ENCODE peak calls at places on chromosomes 16 and 17, in four cellular contexts. One of them, this sample, is unnamed.

GRCh38 chr16:22969567-22969966 is 155.6 kb downstream of the HS3ST2 start:
- DNase-seq in HepG2: no peak
- DNase-seq in transverse colon: no peak
- DNase-seq in prostate gland: no peak
- DNase-seq in this sample: no peak

GRCh38 chr16:2054543-2055245 is 6.9 kb downstream of the TSC2 start:
- DNase-seq in HepG2: no peak
- DNase-seq in transverse colon: peak
- DNase-seq in prostate gland: no peak
- DNase-seq in this sample: peak

GRCh38 chr17:45276031-45276430 is 14.1 kb upstream of the SPATA32 start:
- DNase-seq in HepG2: no peak
- DNase-seq in transverse colon: no peak
- DNase-seq in prostate gland: no peak
- DNase-seq in this sample: no peak

GRCh38 chr17:15263206-15263579 is 1.9 kb downstream of the PMP22 start:
- DNase-seq in HepG2: no peak
- DNase-seq in transverse colon: peak
- DNase-seq in prostate gland: peak
- DNase-seq in this sample: peak

GRCh38 chr17:4881761-4882555 is 17.4 kb upstream of the C17orf107 start:
- DNase-seq in HepG2: peak
- DNase-seq in transverse colon: peak
- DNase-seq in prostate gland: peak
- DNase-seq in this sample: no peak

GRCh38 chr17:45231481-45232116 is 9.9 kb downstream of the FMNL1 start:
- DNase-seq in HepG2: peak
- DNase-seq in transverse colon: peak
- DNase-seq in prostate gland: no peak
- DNase-seq in this sample: peak

GRCh38 chr17:9767432-9767991 is 23.9 kb downstream of the DHRS7C start:
- DNase-seq in HepG2: no peak
- DNase-seq in transverse colon: no peak
- DNase-seq in prostate gland: no peak
- DNase-seq in this sample: no peak

GRCh38 chr17:27294689-27295630 is 1.0 kb downstream of the WSB1 start:
- DNase-seq in HepG2: peak
- DNase-seq in transverse colon: peak
- DNase-seq in prostate gland: peak
- DNase-seq in this sample: no peak

GRCh38 chr17:46770818-46771600 is 47.5 kb downstream of the WNT3 start:
- DNase-seq in HepG2: peak
- DNase-seq in transverse colon: peak
- DNase-seq in prostate gland: no peak
- DNase-seq in this sample: peak

GRCh38 chr17:1229891-1230571 is 40.2 kb upstream of the BHLHA9 start:
- DNase-seq in HepG2: no peak
- DNase-seq in transverse colon: peak
- DNase-seq in prostate gland: no peak
- DNase-seq in this sample: no peak

GRCh38 chr17:1231456-1231855 is 38.8 kb upstream of the BHLHA9 start:
- DNase-seq in HepG2: no peak
- DNase-seq in transverse colon: peak
- DNase-seq in prostate gland: no peak
- DNase-seq in this sample: no peak

GRCh38 chr17:1228752-1229353 is 41.4 kb upstream of the BHLHA9 start:
- DNase-seq in HepG2: no peak
- DNase-seq in transverse colon: no peak
- DNase-seq in prostate gland: no peak
- DNase-seq in this sample: peak

GRCh38 chr17:1227917-1228751 is 42.1 kb upstream of the BHLHA9 start:
- DNase-seq in HepG2: no peak
- DNase-seq in transverse colon: peak
- DNase-seq in prostate gland: no peak
- DNase-seq in this sample: peak

DNA sequence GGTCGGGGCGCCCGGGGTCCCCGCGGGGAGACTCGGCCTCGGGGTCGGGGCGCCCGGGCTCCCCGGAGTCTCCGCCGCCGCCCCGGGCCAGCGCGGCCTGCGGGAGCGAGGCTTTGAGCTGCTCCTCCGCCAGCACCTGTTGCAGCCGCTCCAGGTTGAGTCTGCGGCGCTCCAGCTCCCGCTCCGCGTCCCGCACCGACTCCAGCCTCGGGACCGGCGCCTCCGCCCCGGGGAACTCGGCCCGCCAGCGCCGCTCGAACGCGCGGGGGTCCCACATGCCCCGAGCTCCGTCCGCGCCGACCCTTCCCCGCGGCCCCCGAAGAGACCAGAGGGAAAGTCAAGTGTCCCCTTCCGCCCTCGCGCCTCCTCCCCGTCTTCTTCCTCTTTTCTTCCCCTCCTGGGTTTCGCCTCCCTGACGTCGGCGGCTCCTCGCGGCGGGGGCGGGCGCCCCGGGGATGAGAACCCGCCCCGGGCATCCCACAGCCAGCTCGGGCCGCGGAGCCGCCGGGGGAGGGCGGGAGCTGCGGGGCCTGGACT is 40.8 kb upstream of the BHLHA9 start:
- DNase-seq in HepG2: no peak
- DNase-seq in transverse colon: peak
- DNase-seq in prostate gland: no peak
- DNase-seq in this sample: peak
- TF ChIP-seq POLR2A in HepG2: no peak
- TF ChIP-seq POLR2A in transverse colon: peak
- TF ChIP-seq POLR2A in prostate gland: peak
- TF ChIP-seq POLR2A in this sample: peak

GRCh38 chr16:66263168-66263972 is 103.1 kb upstream of the CDH5 start:
- DNase-seq in HepG2: no peak
- DNase-seq in transverse colon: no peak
- DNase-seq in prostate gland: no peak
- DNase-seq in this sample: no peak
- TF ChIP-seq POLR2AphosphoS5 in HepG2: no peak
- TF ChIP-seq POLR2AphosphoS5 in transverse colon: no peak
- TF ChIP-seq POLR2AphosphoS5 in prostate gland: no peak
- TF ChIP-seq POLR2AphosphoS5 in this sample: no peak

GRCh38 chr17:78378225-78379133 is at the start of gene PGS1:
- DNase-seq in HepG2: no peak
- DNase-seq in transverse colon: peak
- DNase-seq in prostate gland: peak
- DNase-seq in this sample: peak
- TF ChIP-seq POLR2A in HepG2: no peak
- TF ChIP-seq POLR2A in transverse colon: peak
- TF ChIP-seq POLR2A in prostate gland: peak
- TF ChIP-seq POLR2A in this sample: peak

GRCh38 chr17:19646788-19647696 is 1.5 kb upstream of the ALDH3A2 start:
- DNase-seq in HepG2: peak
- DNase-seq in transverse colon: no peak
- DNase-seq in prostate gland: no peak
- DNase-seq in this sample: no peak
- TF ChIP-seq POLR2AphosphoS5 in HepG2: no peak
- TF ChIP-seq POLR2AphosphoS5 in transverse colon: no peak
- TF ChIP-seq POLR2AphosphoS5 in prostate gland: no peak
- TF ChIP-seq POLR2AphosphoS5 in this sample: no peak

DNA sequence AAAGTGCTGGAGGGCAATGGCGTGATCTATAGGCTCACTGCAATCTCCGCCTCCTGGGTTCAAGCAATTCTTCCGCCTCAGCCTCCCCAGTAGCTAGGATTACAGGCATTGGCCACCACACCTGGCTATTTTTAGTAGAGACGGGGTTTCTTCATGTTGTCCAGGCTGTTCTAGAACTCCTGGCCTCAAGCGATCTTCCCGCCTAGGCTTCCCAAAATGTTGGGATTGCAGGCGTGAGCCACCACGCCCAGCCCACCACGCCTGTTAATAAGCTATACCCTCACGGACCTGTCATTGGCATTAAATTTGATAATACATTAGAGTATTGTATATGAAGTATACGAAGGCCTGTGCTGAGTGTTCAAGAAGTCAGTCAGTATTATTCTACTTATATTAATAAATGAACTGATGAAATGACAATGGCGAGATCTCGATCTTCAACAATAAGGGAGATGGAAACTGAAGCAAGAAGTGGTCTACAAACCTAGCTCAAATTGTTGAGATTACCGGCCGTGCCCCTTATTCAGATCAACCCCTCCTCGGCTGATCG is 818 bp upstream of the BCAS3 start:
- DNase-seq in HepG2: no peak
- DNase-seq in transverse colon: no peak
- DNase-seq in prostate gland: no peak
- DNase-seq in this sample: no peak
- TF ChIP-seq POLR2A in HepG2: peak
- TF ChIP-seq POLR2A in transverse colon: peak
- TF ChIP-seq POLR2A in prostate gland: no peak
- TF ChIP-seq POLR2A in this sample: no peak

DNA sequence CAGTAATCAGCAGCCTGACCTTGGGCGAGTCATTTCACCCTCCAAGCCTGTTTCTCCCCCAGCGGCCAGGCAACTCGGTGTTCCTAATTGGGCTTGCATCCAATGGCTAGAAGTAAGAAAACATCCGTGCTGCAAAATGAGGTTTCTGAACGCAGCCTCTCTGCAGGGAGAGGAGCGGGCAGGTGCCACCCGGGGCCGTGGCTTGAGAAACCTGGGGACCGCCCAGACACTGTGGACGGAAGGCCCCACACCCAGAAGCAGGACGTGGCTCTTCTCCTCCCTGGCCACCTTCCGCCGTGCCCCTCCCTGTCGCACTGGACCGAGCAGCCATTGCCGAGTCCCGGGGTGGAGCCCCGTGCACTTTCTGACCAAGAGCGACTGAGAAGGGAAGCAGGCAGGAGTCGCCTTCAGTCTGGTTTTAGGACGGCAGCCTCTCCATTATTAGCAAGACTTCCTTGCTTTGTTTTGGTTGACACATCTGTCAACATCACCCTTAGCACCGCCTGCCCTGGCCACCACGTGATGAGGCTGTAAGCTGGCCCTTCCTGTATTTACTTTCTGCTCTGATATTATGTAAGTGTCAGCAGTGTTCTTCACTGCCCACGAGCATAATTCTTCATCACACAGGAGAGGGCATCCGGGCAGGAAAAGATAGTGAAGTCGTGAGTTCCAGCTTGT is 785 bp downstream of the HERPUD1 start:
- DNase-seq in HepG2: peak
- DNase-seq in transverse colon: peak
- DNase-seq in prostate gland: peak
- DNase-seq in this sample: peak
- TF ChIP-seq POLR2AphosphoS5 in HepG2: peak
- TF ChIP-seq POLR2AphosphoS5 in transverse colon: peak
- TF ChIP-seq POLR2AphosphoS5 in prostate gland: peak
- TF ChIP-seq POLR2AphosphoS5 in this sample: peak

DNA sequence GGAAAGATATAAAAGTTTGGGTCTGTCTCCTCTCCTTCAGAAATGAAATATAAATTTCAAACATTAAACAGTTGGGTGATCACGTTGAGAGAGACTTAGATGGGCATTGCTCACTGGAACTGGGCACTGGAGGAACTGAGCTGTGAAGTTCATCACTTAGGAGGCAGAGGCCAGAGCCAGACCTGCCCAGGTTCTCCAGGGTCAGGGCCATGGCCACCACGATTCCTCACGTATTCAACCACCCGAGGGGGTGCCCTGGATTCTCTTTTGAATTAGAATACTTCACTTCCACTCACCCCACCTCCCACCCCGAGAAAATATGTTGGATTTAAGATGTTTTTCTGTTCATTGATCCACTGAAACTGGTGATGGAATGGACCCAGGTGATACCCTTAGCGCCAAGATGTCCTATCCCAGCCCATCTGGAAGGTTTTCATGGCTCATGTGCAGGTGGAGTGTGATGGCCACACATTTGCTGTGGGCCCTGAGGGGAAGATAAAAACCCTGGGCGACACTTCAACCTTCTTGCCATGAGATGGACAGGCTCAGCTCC is 6.1 kb downstream of the PRR29 start:
- DNase-seq in HepG2: no peak
- DNase-seq in transverse colon: no peak
- DNase-seq in prostate gland: no peak
- DNase-seq in this sample: no peak
- TF ChIP-seq POLR2A in HepG2: no peak
- TF ChIP-seq POLR2A in transverse colon: no peak
- TF ChIP-seq POLR2A in prostate gland: no peak
- TF ChIP-seq POLR2A in this sample: no peak

GRCh38 chr16:86039606-86040005 is 140.6 kb downstream of the IRF8 start:
- DNase-seq in HepG2: no peak
- DNase-seq in transverse colon: no peak
- DNase-seq in prostate gland: no peak
- DNase-seq in this sample: peak
- TF ChIP-seq POLR2AphosphoS5 in HepG2: no peak
- TF ChIP-seq POLR2AphosphoS5 in transverse colon: no peak
- TF ChIP-seq POLR2AphosphoS5 in prostate gland: no peak
- TF ChIP-seq POLR2AphosphoS5 in this sample: no peak

DNA sequence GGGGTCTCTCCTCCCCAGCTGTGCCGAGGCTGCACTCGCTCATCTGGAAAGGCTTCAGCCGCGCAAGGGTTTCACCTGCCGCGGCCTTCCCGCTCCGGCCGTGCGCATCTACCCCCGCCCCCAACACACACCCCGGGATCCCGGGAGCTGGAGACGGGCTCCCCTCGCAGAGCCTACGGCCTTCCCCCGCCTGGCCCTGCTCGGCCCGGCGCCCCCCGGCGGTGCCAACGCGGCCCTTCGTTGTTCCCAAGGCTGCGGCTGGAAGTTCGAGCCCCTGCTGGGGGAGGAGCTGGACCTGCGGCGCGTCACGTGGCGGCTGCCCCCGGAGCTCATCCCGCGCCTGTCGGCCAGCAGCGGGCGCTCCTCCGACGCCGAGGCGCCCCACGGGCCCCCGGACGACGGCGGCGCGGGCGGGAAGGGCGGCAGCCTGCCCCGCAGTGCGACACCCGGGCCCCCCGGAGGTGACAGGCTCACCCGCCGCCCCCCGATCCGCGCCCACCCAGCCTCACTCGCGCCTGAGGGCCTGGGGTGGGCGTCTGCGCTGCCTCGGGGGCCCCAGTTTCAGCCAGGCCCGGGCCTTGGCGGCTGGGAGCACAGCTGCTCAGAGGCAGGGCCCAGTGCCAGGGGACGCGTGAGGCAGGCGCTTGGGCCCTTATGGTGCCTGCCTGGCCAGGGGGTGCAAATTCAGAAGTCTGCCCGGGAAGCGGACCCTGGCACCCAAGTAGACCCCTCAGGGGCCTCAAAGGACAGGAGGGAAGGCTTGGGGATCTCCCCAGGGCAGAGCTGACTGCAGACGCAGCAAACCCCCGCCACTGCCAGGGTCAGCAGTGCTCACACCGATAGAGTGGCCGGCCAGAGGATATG is 11.2 kb downstream of the GALK1 start:
- DNase-seq in HepG2: peak
- DNase-seq in transverse colon: peak
- DNase-seq in prostate gland: no peak
- DNase-seq in this sample: peak
- TF ChIP-seq POLR2A in HepG2: no peak
- TF ChIP-seq POLR2A in transverse colon: no peak
- TF ChIP-seq POLR2A in prostate gland: no peak
- TF ChIP-seq POLR2A in this sample: no peak

This sample was measured in upper lobe of left lung.